ENCODE peak calls at places on chromosome 22, in four cellular contexts. A is activated T-helper 1 cell treated with Interleukin-2 at 50 U/mL for 16 hours, G is tibial artery, N is lower leg skin. V is an unnamed sample.

GRCh38 chr22:30286813-30287625 is 2.3 kb downstream of the CASTOR1 start:
- DNase-seq in A (peak), N (peak), G (peak), V (peak)

GRCh38 chr22:35540600-35541253 is at the start of gene RASD2:
- DNase-seq in A (no peak), G (no peak), N (no peak), V (no peak)

GRCh38 chr22:19105867-19106802 is 16.1 kb downstream of the DGCR2 start:
- DNase-seq in A (peak), N (peak), G (no peak), V (no peak)

GRCh38 chr22:49893025-49893424 is 25.2 kb downstream of the ALG12 start:
- DNase-seq in A (no peak), N (no peak), G (no peak), V (no peak)

GRCh38 chr22:49181942-49182341 is 645.7 kb downstream of the BRD1 start:
- DNase-seq in A (no peak), G (no peak), N (no peak), V (no peak)

GRCh38 chr22:43212434-43212952 is 25.6 kb upstream of the TTLL12 start:
- DNase-seq in G (no peak), N (no peak), A (no peak), V (no peak)

GRCh38 chr22:35622132-35622913 is 5.2 kb upstream of the MB start:
- DNase-seq in A (no peak), G (no peak), N (peak), V (no peak)

GRCh38 chr22:38735126-38735464 is 20.7 kb downstream of the SUN2 start:
- DNase-seq in N (no peak), G (no peak), A (no peak), V (no peak)

GRCh38 chr22:39432361-39432811 is 24.4 kb upstream of the MGAT3 start:
- DNase-seq in G (no peak), A (no peak), N (no peak), V (no peak)

GRCh38 chr22:38879961-38880360 is 7.9 kb upstream of the CBX6 start:
- DNase-seq in N (peak), G (no peak), A (no peak), V (no peak)

GRCh38 chr22:37965940-37966664 is 12.6 kb downstream of the POLR2F start:
- DNase-seq in G (no peak), A (no peak), N (no peak), V (no peak)

GRCh38 chr22:44396727-44397722 is 84.3 kb upstream of the SHISAL1 start:
- DNase-seq in N (peak), A (no peak), G (peak), V (no peak)

GRCh38 chr22:20407829-20408228 is 13.9 kb downstream of the ZNF74 start:
- DNase-seq in G (no peak), N (peak), A (no peak), V (no peak)

GRCh38 chr22:38098410-38099249 is 11.9 kb downstream of the BAIAP2L2 start:
- DNase-seq in N (no peak), G (no peak), A (no peak), V (no peak)

GRCh38 chr22:49565516-49565855 is 262.2 kb downstream of the BRD1 start:
- DNase-seq in N (no peak), A (no peak), G (peak), V (no peak)

GRCh38 chr22:36467946-36468345 is 13.5 kb downstream of the TXN2 start:
- DNase-seq in A (no peak), N (peak), G (no peak), V (no peak)

GRCh38 chr22:20178075-20178921 is 27.4 kb upstream of the CCDC188 start:
- DNase-seq in A (no peak), G (no peak), N (no peak), V (no peak)

GRCh38 chr22:37910863-37911262 is 4.8 kb downstream of the MICALL1 start:
- DNase-seq in A (no peak), N (no peak), G (no peak), V (no peak)

GRCh38 chr22:37525073-37525745 is 6.0 kb upstream of the CARD10 start:
- DNase-seq in A (no peak), G (no peak), N (no peak), V (no peak)

GRCh38 chr22:19802001-19802880 is 41.7 kb downstream of the TBX1 start:
- DNase-seq in N (no peak), A (no peak), G (no peak), V (no peak)

GRCh38 chr22:31102441-31103081 is 4.8 kb downstream of the SELENOM start:
- DNase-seq in A (no peak), G (peak), N (peak), V (no peak)

GRCh38 chr22:37818397-37819099 is 4.6 kb upstream of the GALR3 start:
- DNase-seq in A (peak), G (peak), N (peak), V (peak)

GRCh38 chr22:25193130-25193529 is 6.5 kb upstream of the CRYBB3 start:
- DNase-seq in A (no peak), N (no peak), G (no peak), V (no peak)

GRCh38 chr22:49255154-49255553 is 572.5 kb downstream of the BRD1 start:
- DNase-seq in A (no peak), G (peak), N (peak), V (no peak)

GRCh38 chr22:35648066-35649025 is at the start of gene APOL6:
- DNase-seq in G (no peak), A (no peak), N (peak), V (peak)

GRCh38 chr22:17772249-17772962 is 1.9 kb downstream of the BID start:
- DNase-seq in A (no peak), G (no peak), N (peak), V (no peak)

GRCh38 chr22:34669001-34669400 is 397.0 kb upstream of the ISX start:
- DNase-seq in G (no peak), N (no peak), A (no peak), V (no peak)

GRCh38 chr22:44154431-44154942 is 26.2 kb upstream of the PARVG start:
- DNase-seq in G (no peak), A (no peak), N (no peak), V (no peak)

GRCh38 chr22:47042861-47043496 is 280.5 kb downstream of the TBC1D22A start:
- DNase-seq in G (no peak), A (no peak), N (no peak), V (no peak)

V was measured in lung.